ENCODE peak calls at places on chromosomes 1 and 21, in four cellular contexts. One of them, this sample, is unnamed.
A peak's percentile ranks its signal among the peaks of the same experiment; 100 is the strongest.

GRCh38 chr1:28415246-28415645 is 45.7 kb downstream of the PHACTR4 start:
- DNase-seq in hippocampal formation: no peak
- DNase-seq in left cardiac atrium: no peak
- DNase-seq in hepatic stellate cell: no peak
- DNase-seq in this sample: no peak

GRCh38 chr1:209937996-209938959 is at the start of gene SYT14:
- DNase-seq in hippocampal formation: peak; percentile 74
- DNase-seq in left cardiac atrium: no peak
- DNase-seq in hepatic stellate cell: no peak
- DNase-seq in this sample: no peak

GRCh38 chr1:112449630-112449983 is 53.6 kb downstream of the CTTNBP2NL start:
- DNase-seq in hippocampal formation: no peak
- DNase-seq in left cardiac atrium: no peak
- DNase-seq in hepatic stellate cell: no peak
- DNase-seq in this sample: no peak

GRCh38 chr1:108554682-108555081 is 5.2 kb upstream of the EEIG2 start:
- DNase-seq in hippocampal formation: no peak
- DNase-seq in left cardiac atrium: no peak
- DNase-seq in hepatic stellate cell: no peak
- DNase-seq in this sample: no peak

GRCh38 chr1:20358761-20359263 is 68.1 kb downstream of the VWA5B1 start:
- DNase-seq in hippocampal formation: no peak
- DNase-seq in left cardiac atrium: peak; percentile 68
- DNase-seq in hepatic stellate cell: peak; percentile 34
- DNase-seq in this sample: peak; percentile 83

GRCh38 chr1:26701266-26701994 is 5.6 kb downstream of the ARID1A start:
- DNase-seq in hippocampal formation: no peak
- DNase-seq in left cardiac atrium: no peak
- DNase-seq in hepatic stellate cell: no peak
- DNase-seq in this sample: no peak

GRCh38 chr1:113456967-113457366 is 66.7 kb downstream of the MAGI3 start:
- DNase-seq in hippocampal formation: no peak
- DNase-seq in left cardiac atrium: peak; percentile 27
- DNase-seq in hepatic stellate cell: peak; percentile 66
- DNase-seq in this sample: no peak

GRCh38 chr21:46243865-46244490 is 15.4 kb upstream of the LSS start:
- DNase-seq in hippocampal formation: peak; percentile 58
- DNase-seq in left cardiac atrium: no peak
- DNase-seq in hepatic stellate cell: no peak
- DNase-seq in this sample: no peak

GRCh38 chr1:29513357-29513756 is 277.0 kb downstream of the PTPRU start:
- DNase-seq in hippocampal formation: peak; percentile 10
- DNase-seq in left cardiac atrium: no peak
- DNase-seq in hepatic stellate cell: peak; percentile 65
- DNase-seq in this sample: no peak

GRCh38 chr1:88890790-88891317 is 513 bp downstream of the GTF2B start:
- DNase-seq in hippocampal formation: peak; percentile 27
- DNase-seq in left cardiac atrium: no peak
- DNase-seq in hepatic stellate cell: no peak
- DNase-seq in this sample: no peak

GRCh38 chr1:37723390-37724078 is 31.2 kb downstream of the CDCA8 start:
- DNase-seq in hippocampal formation: no peak
- DNase-seq in left cardiac atrium: no peak
- DNase-seq in hepatic stellate cell: no peak
- DNase-seq in this sample: no peak

This sample was measured in Right ventricle myocardium superior.